ENCODE peak calls at places on chromosome 17, in six cellular contexts. D is NB4; N is CD4-positive, alpha-beta memory T cell; M is cardiac muscle cell; H is ascending aorta; G is prostate gland. R is an unnamed sample.

GRCh38 chr17:36590082-36590481 is 1.6 kb upstream of the DHRS11 start:
- DNase-seq in D (peak), N (no peak), M (no peak), H (no peak), G (no peak), R (no peak)

GRCh38 chr17:43766413-43767052 is 7.9 kb upstream of the SOST start:
- DNase-seq in D (peak), N (no peak), M (peak), H (no peak), G (peak), R (no peak)

GRCh38 chr17:35312790-35313711 is 60.4 kb downstream of the SLFN11 start:
- DNase-seq in D (peak), N (peak), M (peak), H (peak), G (peak), R (peak)

GRCh38 chr17:9760336-9760735 is 31.1 kb downstream of the DHRS7C start:
- DNase-seq in D (no peak), N (no peak), M (no peak), H (no peak), G (no peak), R (no peak)

GRCh38 chr17:6947745-6948144 is 48.1 kb upstream of the ALOX12 start:
- DNase-seq in D (no peak), N (no peak), M (no peak), H (no peak), G (no peak), R (no peak)

GRCh38 chr17:64765191-64765889 is 103.2 kb upstream of the SMURF2 start:
- DNase-seq in D (no peak), N (no peak), M (no peak), H (no peak), G (no peak), R (no peak)

GRCh38 chr17:66383353-66383752 is 80.9 kb downstream of the PRKCA start:
- DNase-seq in D (no peak), N (no peak), M (no peak), H (no peak), G (no peak), R (no peak)

GRCh38 chr17:48247038-48247437 is 139.5 kb downstream of the SNX11 start:
- DNase-seq in D (no peak), N (no peak), M (no peak), H (no peak), G (no peak), R (no peak)

GRCh38 chr17:32298721-32299578 is 33.3 kb downstream of the RHBDL3 start:
- DNase-seq in D (no peak), N (no peak), M (no peak), H (no peak), G (peak), R (peak)

GRCh38 chr17:58565389-58566311 is 51.2 kb upstream of the MTMR4 start:
- DNase-seq in D (no peak), N (no peak), M (no peak), H (no peak), G (no peak), R (no peak)

GRCh38 chr17:8377422-8377821 is 918 bp upstream of the KRABD2 start:
- DNase-seq in D (no peak), N (no peak), M (no peak), H (no peak), G (no peak), R (no peak)

GRCh38 chr17:12665263-12666210 is at the start of gene MYOCD:
- DNase-seq in D (no peak), N (no peak), M (peak), H (peak), G (no peak), R (no peak)

GRCh38 chr17:8133941-8134340 is 10.0 kb upstream of the HES7 start:
- DNase-seq in D (no peak), N (no peak), M (no peak), H (no peak), G (no peak), R (no peak)

GRCh38 chr17:57899391-57899790 is 49.5 kb upstream of the MRPS23 start:
- DNase-seq in D (peak), N (no peak), M (no peak), H (no peak), G (no peak), R (no peak)

GRCh38 chr17:82063424-82064415 is 1.9 kb downstream of the DUS1L start:
- DNase-seq in D (no peak), N (no peak), M (no peak), H (no peak), G (no peak), R (peak)

DNA sequence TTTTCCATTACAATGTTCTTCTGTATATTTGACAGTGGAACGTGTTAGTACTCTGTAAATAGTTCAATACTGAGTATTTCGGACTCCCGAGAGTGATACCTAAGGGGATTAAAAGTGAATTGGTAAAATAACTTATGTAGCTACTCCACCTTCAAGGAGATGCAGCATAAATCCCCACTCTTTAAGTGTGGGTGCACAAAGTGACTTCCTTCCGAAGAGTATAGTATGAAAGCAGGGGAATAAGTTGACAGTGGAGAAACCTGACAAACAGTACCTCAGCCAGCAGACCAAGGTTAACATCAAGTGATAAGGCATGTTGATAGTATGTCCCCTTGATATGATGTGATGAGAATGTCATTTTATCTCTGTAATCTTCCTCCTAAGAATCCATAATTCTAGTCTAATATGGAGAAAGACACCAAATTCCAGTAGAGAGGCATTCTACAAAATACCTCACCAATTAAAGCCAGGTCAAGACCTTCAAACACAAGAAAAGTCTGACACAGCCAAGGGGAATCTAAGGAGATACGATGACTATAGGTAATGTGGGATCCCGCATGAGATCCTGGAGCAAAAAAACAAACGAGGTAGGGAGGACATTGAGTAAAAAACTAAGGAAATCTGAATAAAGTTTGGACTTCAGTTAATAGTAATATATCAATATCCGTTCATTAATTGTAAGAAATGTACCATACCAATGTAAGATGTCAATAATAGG is 1.8 kb upstream of the ZPBP2 start:
- DNase-seq in D (no peak), N (no peak), M (no peak), H (no peak), G (no peak), R (no peak)
- H3K4me3 ChIP-seq in D (no peak), N (no peak), M (no peak), H (no peak), G (no peak), R (no peak)

GRCh38 chr17:59675231-59675630 is 32.0 kb downstream of the PTRH2 start:
- DNase-seq in D (no peak), N (no peak), M (no peak), H (no peak), G (no peak), R (no peak)

GRCh38 chr17:59683283-59683682 is 23.9 kb downstream of the PTRH2 start:
- DNase-seq in D (no peak), N (no peak), M (no peak), H (no peak), G (no peak), R (no peak)

GRCh38 chr17:59684967-59685366 is 22.3 kb downstream of the PTRH2 start:
- DNase-seq in D (no peak), N (no peak), M (peak), H (no peak), G (no peak), R (no peak)

GRCh38 chr17:59678946-59679345 is 28.3 kb downstream of the PTRH2 start:
- DNase-seq in D (no peak), N (no peak), M (no peak), H (no peak), G (no peak), R (peak)

GRCh38 chr17:59680314-59680713 is 26.9 kb downstream of the PTRH2 start:
- DNase-seq in D (no peak), N (no peak), M (no peak), H (no peak), G (no peak), R (no peak)
- H3K4me3 ChIP-seq in D (no peak), N (no peak), M (no peak), H (no peak), G (no peak), R (no peak)

DNA sequence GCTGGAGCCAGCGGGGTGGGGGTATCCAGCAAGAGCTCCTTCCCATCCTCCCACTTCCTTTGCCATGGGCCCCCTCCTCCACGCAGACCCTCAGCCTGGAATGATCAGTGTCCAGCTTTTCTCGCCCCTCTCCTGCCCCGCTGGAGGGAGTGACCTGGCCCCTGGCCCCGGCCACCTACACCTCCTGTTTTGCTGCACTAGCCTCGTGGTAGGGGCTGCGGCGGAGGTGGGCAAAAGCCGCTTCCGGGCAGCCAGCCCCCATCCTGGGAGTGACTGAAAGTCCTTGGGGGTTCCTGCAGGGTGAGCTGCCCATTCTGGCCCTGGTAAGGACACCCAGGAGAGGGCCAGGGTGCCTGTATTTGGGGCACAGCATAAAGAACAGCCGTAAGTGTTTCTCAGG is 295.7 kb downstream of the SEC14L1 start:
- DNase-seq in D (no peak), N (no peak), M (no peak), H (no peak), G (no peak), R (no peak)
- H3K4me3 ChIP-seq in D (no peak), N (peak), M (no peak), H (no peak), G (no peak), R (no peak)

GRCh38 chr17:78883533-78884131 is 19.4 kb downstream of the CEP295NL start:
- DNase-seq in D (peak), N (no peak), M (peak), H (peak), G (peak), R (no peak)
- H3K4me3 ChIP-seq in D (peak), N (no peak), M (no peak), H (peak), G (peak), R (no peak)

GRCh38 chr17:3963214-3964201 is 729 bp downstream of the ATP2A3 start:
- DNase-seq in D (peak), N (peak), M (peak), H (no peak), G (no peak), R (no peak)
- H3K4me3 ChIP-seq in D (peak), N (peak), M (no peak), H (peak), G (peak), R (no peak)

GRCh38 chr17:15514469-15514868 is 47.0 kb upstream of the CDRT4 start:
- DNase-seq in D (no peak), N (no peak), M (no peak), H (no peak), G (no peak), R (no peak)

GRCh38 chr17:15512310-15512709 is 44.9 kb upstream of the CDRT4 start:
- DNase-seq in D (no peak), N (no peak), M (no peak), H (no peak), G (no peak), R (no peak)

GRCh38 chr17:15511142-15511541 is 43.7 kb upstream of the CDRT4 start:
- DNase-seq in D (no peak), N (no peak), M (no peak), H (no peak), G (no peak), R (no peak)

GRCh38 chr17:15513859-15514446 is 46.5 kb upstream of the CDRT4 start:
- DNase-seq in D (no peak), N (no peak), M (no peak), H (no peak), G (no peak), R (no peak)

DNA sequence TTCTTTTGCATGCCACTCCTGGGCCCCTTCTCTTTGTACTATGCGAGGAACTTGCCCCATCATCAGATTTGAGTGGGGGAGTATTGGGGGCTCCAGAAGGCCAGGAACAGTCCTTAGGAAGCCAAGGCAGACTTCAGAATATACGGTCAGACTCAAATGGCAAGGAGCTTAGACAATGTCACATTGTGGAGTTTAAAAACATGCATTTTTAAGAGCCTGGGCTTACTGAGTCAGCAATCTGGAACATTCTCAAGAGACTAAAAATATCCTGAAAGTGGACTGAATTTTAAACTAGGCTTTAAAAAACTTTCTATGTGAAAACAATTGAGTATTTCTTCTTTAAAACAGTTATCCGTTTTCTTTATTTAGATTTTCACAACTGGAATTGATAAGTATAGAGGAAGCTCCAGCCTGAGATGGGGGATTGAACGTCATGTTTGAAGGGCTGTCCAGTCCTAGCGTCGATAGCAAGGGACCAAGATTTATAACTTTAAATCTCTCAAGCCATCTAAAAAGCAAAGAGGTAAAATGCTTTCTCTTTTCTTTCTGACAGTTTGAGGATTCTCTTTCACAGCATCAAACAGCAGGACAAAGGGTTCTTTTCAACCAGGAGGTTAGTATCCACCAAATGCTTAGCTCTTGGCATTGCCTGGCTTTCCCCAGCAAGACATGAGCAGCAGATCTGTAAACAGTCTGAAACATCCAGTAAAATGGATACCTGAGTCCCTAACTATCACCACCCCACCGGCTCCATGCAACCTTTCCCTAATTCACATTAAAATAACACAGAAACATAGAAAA is 45.8 kb upstream of the CDRT4 start:
- DNase-seq in D (no peak), N (no peak), M (no peak), H (no peak), G (no peak), R (no peak)
- H3K4me3 ChIP-seq in D (no peak), N (no peak), M (no peak), H (peak), G (no peak), R (no peak)

DNA sequence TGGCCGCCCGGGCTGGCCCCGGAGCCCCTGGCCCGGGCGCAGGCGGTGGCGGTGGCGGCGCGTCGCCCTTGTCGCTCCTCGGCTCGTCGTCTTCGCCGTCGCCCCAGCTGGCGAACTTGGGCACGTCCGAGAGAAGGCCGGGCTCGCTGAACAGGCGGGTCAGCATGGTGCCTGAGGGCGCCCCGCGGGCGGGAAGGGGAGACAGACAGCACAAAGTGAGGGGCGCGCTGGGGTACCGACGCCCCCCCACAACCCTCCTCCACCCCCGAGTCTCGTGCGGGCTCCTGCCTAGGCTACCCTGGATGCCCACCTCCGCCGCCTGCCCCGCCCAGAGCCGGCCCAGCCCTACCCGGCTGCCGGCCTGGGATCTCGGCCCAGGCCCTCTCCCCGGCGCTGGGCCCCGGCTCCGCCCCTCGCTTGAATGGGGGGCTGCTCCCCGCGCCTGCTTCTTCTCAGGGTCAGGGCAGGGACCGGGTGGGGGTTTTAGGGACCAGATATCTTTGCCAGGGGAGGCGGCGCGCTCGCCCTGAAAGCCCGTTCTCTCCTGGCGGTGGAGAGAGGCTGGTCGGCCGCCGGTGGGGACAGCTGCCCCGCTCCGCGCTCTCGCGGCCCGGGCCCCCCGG is 1.2 kb downstream of the NEUROD2 start:
- DNase-seq in D (no peak), N (no peak), M (no peak), H (no peak), G (no peak), R (no peak)
- H3K4me3 ChIP-seq in D (no peak), N (no peak), M (no peak), H (peak), G (peak), R (no peak)

R was measured in LNCaP clone FGC.